ENCODE peak calls at places on chromosomes 4 and X, in four cellular contexts. One of them, this sample, is unnamed.

GRCh38 chr4:95387719-95388118 is 161.1 kb downstream of the UNC5C start:
- DNase-seq in adrenal gland: no peak
- DNase-seq in M059J: no peak
- DNase-seq in NCI-H146: no peak
- DNase-seq in this sample: no peak

GRCh38 chr4:170011921-170012628 is 14.1 kb downstream of the MFAP3L start:
- DNase-seq in adrenal gland: no peak
- DNase-seq in M059J: no peak
- DNase-seq in NCI-H146: no peak
- DNase-seq in this sample: no peak

GRCh38 chr4:68896749-68897148 is 54.9 kb downstream of the UGT2A3 start:
- DNase-seq in adrenal gland: no peak
- DNase-seq in M059J: no peak
- DNase-seq in NCI-H146: no peak
- DNase-seq in this sample: no peak

GRCh38 chr4:183173580-183174526 is 74.8 kb downstream of the WWC2 start:
- DNase-seq in adrenal gland: no peak
- DNase-seq in M059J: peak; percentile 44
- DNase-seq in NCI-H146: no peak
- DNase-seq in this sample: no peak

GRCh38 chrX:132622130-132622529 is 133.3 kb upstream of the MBNL3 start:
- DNase-seq in adrenal gland: peak; percentile 14
- DNase-seq in M059J: peak; percentile 56
- DNase-seq in NCI-H146: no peak
- DNase-seq in this sample: no peak

GRCh38 chr4:141058739-141059507 is 74.3 kb downstream of the RNF150 start:
- DNase-seq in adrenal gland: no peak
- DNase-seq in M059J: peak; percentile 31
- DNase-seq in NCI-H146: no peak
- DNase-seq in this sample: no peak

GRCh38 chr4:65521666-65522065 is 148.6 kb downstream of the EPHA5 start:
- DNase-seq in adrenal gland: no peak
- DNase-seq in M059J: no peak
- DNase-seq in NCI-H146: no peak
- DNase-seq in this sample: no peak

GRCh38 chrX:50211510-50211909 is 6.9 kb downstream of the CCNB3 start:
- DNase-seq in adrenal gland: no peak
- DNase-seq in M059J: peak; percentile 12
- DNase-seq in NCI-H146: no peak
- DNase-seq in this sample: no peak

GRCh38 chr4:73309211-73309610 is 50.6 kb upstream of the ANKRD17 start:
- DNase-seq in adrenal gland: no peak
- DNase-seq in M059J: no peak
- DNase-seq in NCI-H146: no peak
- DNase-seq in this sample: no peak

GRCh38 chr4:67071641-67072040 is 473.7 kb downstream of the CENPC start:
- DNase-seq in adrenal gland: no peak
- DNase-seq in M059J: no peak
- DNase-seq in NCI-H146: no peak
- DNase-seq in this sample: no peak

GRCh38 chr4:78781925-78782324 is 5.8 kb downstream of the BMP2K start:
- DNase-seq in adrenal gland: no peak
- DNase-seq in M059J: no peak
- DNase-seq in NCI-H146: no peak
- DNase-seq in this sample: no peak

GRCh38 chrX:146278381-146278780 is 460.8 kb downstream of the SLITRK2 start:
- DNase-seq in adrenal gland: no peak
- DNase-seq in M059J: no peak
- DNase-seq in NCI-H146: no peak
- DNase-seq in this sample: no peak

GRCh38 chr4:185535818-185536729 is 767 bp upstream of the PDLIM3 start:
- DNase-seq in adrenal gland: no peak
- DNase-seq in M059J: peak; percentile 11
- DNase-seq in NCI-H146: no peak
- DNase-seq in this sample: peak; percentile 85

GRCh38 chr4:41216294-41217019 is 2.1 kb upstream of the APBB2 start:
- DNase-seq in adrenal gland: peak; percentile 79
- DNase-seq in M059J: peak; percentile 79
- DNase-seq in NCI-H146: peak; percentile 91
- DNase-seq in this sample: peak; percentile 88

This sample was measured in posterior vena cava.